ENCODE peak calls at places on chromosomes 6 and 20, in ten cellular contexts. K is NCI-H460; P is Calu3; A is fibroblast of gingiva; N is AG10803; H is HFFc6; V is brain microvascular endothelial cell; T is activated CD8-positive, alpha-beta memory T cell treated with anti-CD3 and anti-CD28 coated beads, Interleukin-2, amount 50 U/mL, for 48 hours; C is mammary epithelial cell; Q is WERI-Rb-1. X is an unnamed sample.
A peak's percentile ranks its signal among the peaks of the same experiment; 100 is the strongest.

GRCh38 chr20:25324412-25324811 is 66.2 kb downstream of the ABHD12 start:
- DNase-seq in K (no peak), P (no peak), A (no peak), N (no peak), H (no peak), V (no peak), T (no peak), C (no peak), Q (no peak), X (peak; percentile 89)

GRCh38 chr6:6915813-6916547 is 191.8 kb upstream of the RREB1 start:
- DNase-seq in K (no peak), P (no peak), A (peak; percentile 83), N (peak; percentile 63), H (peak; percentile 20), V (no peak), T (no peak), C (peak; percentile 12), Q (no peak), X (no peak)

GRCh38 chr6:112207773-112208172 is 46.6 kb downstream of the LAMA4 start:
- DNase-seq in K (no peak), P (no peak), A (no peak), N (no peak), H (no peak), V (no peak), T (no peak), C (no peak), Q (no peak), X (no peak)

GRCh38 chr6:21438237-21438985 is 155.1 kb upstream of the SOX4 start:
- DNase-seq in K (no peak), P (no peak), A (no peak), N (no peak), H (no peak), V (no peak), T (peak; percentile 58), C (peak; percentile 51), Q (no peak), X (no peak)

GRCh38 chr20:9103955-9104354 is 35.1 kb downstream of the PLCB4 start:
- DNase-seq in K (no peak), P (no peak), A (peak; percentile 33), N (peak; percentile 45), H (peak; percentile 38), V (no peak), T (no peak), C (peak; percentile 62), Q (no peak), X (no peak)

GRCh38 chr20:42193119-42193518 is 574.9 kb upstream of the CHD6 start:
- DNase-seq in K (no peak), P (no peak), A (no peak), N (no peak), H (no peak), V (no peak), T (no peak), C (no peak), Q (no peak), X (no peak)

GRCh38 chr6:129643968-129644367 is 66.0 kb downstream of the ARHGAP18 start:
- DNase-seq in K (no peak), P (peak; percentile 56), A (no peak), N (no peak), H (no peak), V (no peak), T (no peak), C (peak; percentile 62), Q (no peak), X (no peak)

GRCh38 chr6:158061361-158061708 is 79.7 kb downstream of the SYNJ2 start:
- DNase-seq in K (no peak), P (no peak), A (no peak), N (no peak), H (no peak), V (no peak), T (no peak), C (no peak), Q (peak; percentile 64), X (no peak)

GRCh38 chr6:111703723-111704122 is 98.0 kb upstream of the TRAF3IP2 start:
- DNase-seq in K (no peak), P (no peak), A (no peak), N (no peak), H (no peak), V (no peak), T (no peak), C (no peak), Q (no peak), X (no peak)

GRCh38 chr6:43290353-43290904 is 7.6 kb upstream of the SLC22A7 start:
- DNase-seq in K (no peak), P (no peak), A (no peak), N (no peak), H (no peak), V (no peak), T (no peak), C (no peak), Q (no peak), X (no peak)

GRCh38 chr6:30101423-30101938 is 11.4 kb downstream of the TRIM31 start:
- DNase-seq in K (no peak), P (no peak), A (no peak), N (no peak), H (no peak), V (no peak), T (no peak), C (no peak), Q (no peak), X (no peak)

GRCh38 chr6:122484760-122485159 is 13.2 kb upstream of the SERINC1 start:
- DNase-seq in K (no peak), P (no peak), A (no peak), N (no peak), H (no peak), V (no peak), T (no peak), C (no peak), Q (no peak), X (no peak)

GRCh38 chr6:168533428-168533827 is 92.4 kb downstream of the SMOC2 start:
- DNase-seq in K (no peak), P (no peak), A (no peak), N (no peak), H (no peak), V (no peak), T (no peak), C (no peak), Q (no peak), X (no peak)

GRCh38 chr6:125486881-125487280 is 185.1 kb upstream of the HDDC2 start:
- DNase-seq in K (no peak), P (no peak), A (no peak), N (no peak), H (no peak), V (no peak), T (no peak), C (no peak), Q (no peak), X (no peak)

GRCh38 chr6:136529655-136530054 is 20.6 kb downstream of the MAP7 start:
- DNase-seq in K (no peak), P (no peak), A (no peak), N (no peak), H (no peak), V (no peak), T (no peak), C (no peak), Q (no peak), X (no peak)

GRCh38 chr6:167163476-167164011 is 5.8 kb upstream of the GPR31 start:
- DNase-seq in K (no peak), P (no peak), A (no peak), N (no peak), H (no peak), V (no peak), T (no peak), C (no peak), Q (no peak), X (no peak)

GRCh38 chr6:90369024-90369519 is 72.4 kb upstream of the BACH2 start:
- DNase-seq in K (peak; percentile 95), P (peak; percentile 82), A (peak; percentile 99), N (peak; percentile 100), H (peak; percentile 100), V (peak; percentile 100), T (no peak), C (peak; percentile 100), Q (no peak), X (peak; percentile 77)

GRCh38 chr6:30683137-30683979 is 3.1 kb downstream of the PPP1R18 start:
- DNase-seq in K (no peak), P (no peak), A (no peak), N (no peak), H (no peak), V (no peak), T (no peak), C (peak; percentile 53), Q (no peak), X (no peak)

GRCh38 chr20:38473353-38473795 is 731 bp downstream of the RALGAPB start:
- DNase-seq in K (no peak), P (no peak), A (peak; percentile 15), N (peak; percentile 21), H (peak; percentile 10), V (no peak), T (no peak), C (no peak), Q (no peak), X (no peak)

GRCh38 chr6:22113046-22113766 is 183.6 kb downstream of the PRL start:
- DNase-seq in K (peak; percentile 97), P (peak; percentile 45), A (peak; percentile 96), N (peak; percentile 97), H (peak; percentile 96), V (peak; percentile 99), T (no peak), C (peak; percentile 97), Q (no peak), X (no peak)